ENCODE peak calls at places on chromosome 11, in seven cellular contexts. L is T-cell, K is A549, M is mesenchymal stem cell, O is LoVo, I is globus pallidus, S is cardiac muscle cell. D is an unnamed sample.

GRCh38 chr11:112222303-112222702 is 3.9 kb upstream of the PTS start:
- DNase-seq in S (no peak), K (no peak), O (no peak), I (no peak), M (no peak), L (no peak), D (no peak)

GRCh38 chr11:125061237-125061636 is 1.9 kb upstream of the SLC37A2 start:
- DNase-seq in O (no peak), L (no peak), M (no peak), K (no peak), I (no peak), S (no peak), D (no peak)

GRCh38 chr11:35303596-35304392 is 115.6 kb downstream of the SLC1A2 start:
- DNase-seq in M (peak; percentile 94), K (peak; percentile 55), I (peak; percentile 68), O (no peak), L (no peak), S (peak; percentile 95), D (peak; percentile 51)

GRCh38 chr11:123564225-123564624 is 90.2 kb downstream of the SCN3B start:
- DNase-seq in I (no peak), L (no peak), O (no peak), K (no peak), M (no peak), S (no peak), D (no peak)

GRCh38 chr11:118003021-118003423 is 16.8 kb downstream of the IL10RA start:
- DNase-seq in S (no peak), M (no peak), I (no peak), O (no peak), K (no peak), L (no peak), D (no peak)

GRCh38 chr11:92141159-92141558 is 83.5 kb upstream of the FAT3 start:
- DNase-seq in O (no peak), I (no peak), M (no peak), S (no peak), L (no peak), K (no peak), D (no peak)

GRCh38 chr11:10564030-10564429 is 4.4 kb downstream of the LYVE1 start:
- DNase-seq in S (no peak), L (no peak), M (no peak), I (no peak), O (no peak), K (no peak), D (no peak)

GRCh38 chr11:109704432-109704831 is 282.4 kb downstream of the C11orf87 start:
- DNase-seq in K (no peak), L (no peak), M (no peak), O (no peak), I (no peak), S (no peak), D (no peak)

GRCh38 chr11:113572349-113572748 is 97.2 kb upstream of the DRD2 start:
- DNase-seq in K (no peak), M (no peak), O (no peak), S (peak; percentile 8), L (no peak), I (no peak), D (no peak)

GRCh38 chr11:62108017-62108750 is 15.6 kb upstream of the INCENP start:
- DNase-seq in S (peak; percentile 82), I (peak; percentile 65), O (peak; percentile 80), M (peak; percentile 71), L (no peak), K (peak; percentile 49), D (peak; percentile 75)

D was measured in pons.